ENCODE peak calls at places on chromosomes 7 and 10, in four cellular contexts. W, O, N and Q are unnamed samples.

GRCh38 chr10:62005281-62005680 is 103.8 kb downstream of the ARID5B start:
- DNase-seq in N (no peak), W (no peak), O (no peak), Q (no peak)

GRCh38 chr7:108323305-108323832 is 132.9 kb downstream of the NRCAM start:
- DNase-seq in N (no peak), W (no peak), O (no peak), Q (no peak)

GRCh38 chr7:52088008-52088787 is 771.6 kb upstream of the COBL start:
- DNase-seq in N (no peak), W (no peak), O (no peak), Q (no peak)

GRCh38 chr10:77045046-77045445 is 592.6 kb downstream of the KCNMA1 start:
- DNase-seq in O (no peak), N (no peak), W (no peak), Q (no peak)

GRCh38 chr7:127348247-127348631 is 44.3 kb downstream of the ZNF800 start:
- DNase-seq in W (no peak), N (no peak), O (no peak), Q (no peak)

GRCh38 chr7:8176370-8177081 is 85.4 kb downstream of the ICA1 start:
- DNase-seq in N (no peak), W (no peak), O (peak), Q (peak)

GRCh38 chr7:43702974-43703373 is 26.3 kb downstream of the COA1 start:
- DNase-seq in W (no peak), O (no peak), N (no peak), Q (no peak)

GRCh38 chr10:122255509-122256301 is 15.4 kb upstream of the BTBD16 start:
- DNase-seq in W (no peak), N (no peak), O (no peak), Q (no peak)